ENCODE peak calls at places on chromosomes 4 and X, in ten cellular contexts. G is cardiac fibroblast; H is hepatocyte; E is GM12864; Y is neuronal stem cell; X is endodermal cell; J is Caco-2; P is CD4-positive, alpha-beta memory T cell; K is fibroblast of lung; V is fibroblast of pulmonary artery. Z is an unnamed sample.

GRCh38 chrX:56728321-56728720 is 722 bp upstream of the NBDY start:
- DNase-seq in J (no peak), E (no peak), V (peak; percentile 22), Y (no peak), H (no peak), G (peak; percentile 22), P (no peak), X (no peak), K (peak; percentile 9), Z (no peak)

GRCh38 chr4:99008051-99008450 is 12.5 kb downstream of the METAP1 start:
- DNase-seq in P (no peak), V (no peak), H (no peak), E (no peak), K (no peak), J (no peak), X (no peak), Y (no peak), G (no peak), Z (no peak)

GRCh38 chr4:143437476-143437875 is 76.0 kb upstream of the SMARCA5 start:
- DNase-seq in X (no peak), K (no peak), Y (no peak), E (no peak), J (no peak), P (no peak), V (no peak), H (no peak), G (no peak), Z (no peak)

GRCh38 chr4:52665592-52665991 is 6.5 kb upstream of the USP46 start:
- DNase-seq in H (no peak), X (no peak), G (peak; percentile 20), Y (no peak), V (peak; percentile 31), J (no peak), P (peak; percentile 28), K (peak; percentile 3), E (no peak), Z (no peak)

GRCh38 chr4:10460313-10461047 is 3.3 kb upstream of the ZNF518B start:
- DNase-seq in Y (no peak), J (no peak), E (no peak), G (no peak), X (no peak), P (no peak), K (no peak), V (no peak), H (no peak), Z (no peak)

GRCh38 chr4:86416081-86416480 is 56.2 kb upstream of the MAPK10 start:
- DNase-seq in Y (no peak), K (no peak), V (no peak), X (no peak), G (no peak), J (no peak), P (no peak), H (no peak), E (no peak), Z (no peak)

GRCh38 chrX:13463608-13464007 is 105.8 kb upstream of the EGFL6 start:
- DNase-seq in X (no peak), G (peak; percentile 85), J (peak; percentile 47), E (no peak), P (no peak), V (peak; percentile 90), Y (no peak), K (peak; percentile 93), H (peak; percentile 79), Z (peak; percentile 8)

GRCh38 chr4:94545296-94545695 is 93.6 kb downstream of the PDLIM5 start:
- DNase-seq in J (no peak), Y (no peak), G (peak; percentile 61), H (no peak), X (no peak), E (no peak), V (peak; percentile 83), P (no peak), K (peak; percentile 84), Z (no peak)

GRCh38 chr4:80266267-80266901 is at the start of gene FGF5:
- DNase-seq in X (peak; percentile 83), G (peak; percentile 85), V (peak; percentile 89), E (no peak), J (no peak), H (peak; percentile 71), K (peak; percentile 94), P (no peak), Y (peak; percentile 38), Z (peak; percentile 62)

GRCh38 chrX:139882299-139882698 is 50.6 kb downstream of the ATP11C start:
- DNase-seq in X (no peak), P (no peak), E (no peak), K (peak; percentile 20), J (no peak), Y (no peak), H (no peak), V (peak; percentile 29), G (peak; percentile 40), Z (no peak)

GRCh38 chr4:8759987-8760386 is 111.7 kb downstream of the HMX1 start:
- DNase-seq in G (no peak), J (no peak), Y (no peak), H (no peak), E (no peak), X (peak; percentile 34), V (no peak), P (no peak), K (no peak), Z (no peak)

GRCh38 chr4:182089326-182089725 is 153.9 kb upstream of the TENM3 start:
- DNase-seq in Y (no peak), J (no peak), G (no peak), P (no peak), K (no peak), E (no peak), X (peak; percentile 71), V (no peak), H (no peak), Z (no peak)

GRCh38 chrX:100649550-100650356 is 5.8 kb downstream of the SRPX2 start:
- DNase-seq in J (peak; percentile 92), E (no peak), Y (no peak), P (no peak), V (peak; percentile 95), H (peak; percentile 81), X (peak; percentile 58), G (peak; percentile 95), K (peak; percentile 91), Z (no peak)

GRCh38 chrX:100647739-100648138 is 3.7 kb downstream of the SRPX2 start:
- DNase-seq in V (peak; percentile 21), Y (no peak), K (peak; percentile 30), E (no peak), P (no peak), J (no peak), X (no peak), H (no peak), G (peak; percentile 36), Z (no peak)

GRCh38 chrX:100647095-100647494 is 3.1 kb downstream of the SRPX2 start:
- DNase-seq in P (no peak), J (no peak), G (peak; percentile 82), K (peak; percentile 51), Y (no peak), H (peak; percentile 18), V (peak; percentile 59), E (no peak), X (no peak), Z (no peak)

GRCh38 chrX:100650841-100651240 is 6.8 kb downstream of the SRPX2 start:
- DNase-seq in P (no peak), E (no peak), G (no peak), V (no peak), K (no peak), H (no peak), X (no peak), Y (no peak), J (no peak), Z (no peak)

DNA sequence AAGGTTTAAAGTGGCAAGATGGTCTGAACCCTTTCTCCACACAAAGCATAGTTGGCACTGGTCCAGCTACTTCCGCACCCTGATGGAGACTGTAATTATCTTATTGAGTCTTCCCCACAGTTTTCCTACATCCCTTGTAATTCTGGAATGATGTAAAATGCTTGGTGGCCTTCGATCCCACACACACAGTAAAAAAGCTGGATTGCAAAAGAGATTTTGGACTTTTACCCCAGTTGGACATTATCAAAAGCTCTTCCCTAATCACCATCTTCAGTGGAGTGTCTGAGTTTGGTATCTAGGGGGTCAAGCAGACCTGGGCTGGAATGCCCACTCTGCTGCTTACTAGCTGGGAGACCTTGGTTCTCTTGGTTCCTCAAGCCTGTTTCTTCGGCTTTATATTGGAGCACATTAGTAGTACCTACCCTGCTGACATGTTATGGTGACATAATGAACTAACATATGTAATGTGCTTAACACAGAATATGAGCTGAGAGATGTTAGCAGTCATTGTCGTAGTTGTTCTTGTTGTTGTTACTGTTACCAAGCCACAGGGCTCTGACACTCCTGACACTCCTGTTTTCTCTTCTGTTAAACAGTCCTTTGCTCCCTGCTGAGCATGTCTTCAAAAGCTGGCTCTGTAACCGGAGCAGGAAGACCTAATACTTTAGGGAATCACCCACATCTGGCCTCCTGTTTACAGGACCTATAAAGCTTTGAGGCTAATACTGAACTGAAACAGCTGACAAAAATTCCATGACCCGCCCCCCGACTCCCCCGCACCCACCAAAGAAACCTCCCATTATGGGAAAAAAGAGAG is 4.8 kb downstream of the SRPX2 start:
- DNase-seq in Y (no peak), H (peak; percentile 47), G (peak; percentile 79), X (peak; percentile 55), P (no peak), E (no peak), K (peak; percentile 74), V (peak; percentile 83), J (peak; percentile 39), Z (no peak)
- H3K4me3 ChIP-seq in Y (no peak overlapping the region), H (no peak overlapping the region), G (peak overlapping the region; percentile 21), X (no peak overlapping the region), P (no peak overlapping the region), E (no peak overlapping the region), K (peak overlapping the region; percentile 22), V (peak overlapping the region; percentile 15), J (no peak overlapping the region), Z (no peak overlapping the region)

GRCh38 chr4:40627540-40627939 is 2.1 kb downstream of the RBM47 start:
- DNase-seq in H (no peak), E (no peak), X (no peak), G (no peak), J (no peak), V (no peak), P (no peak), K (no peak), Y (no peak), Z (no peak)
- H3K4me3 ChIP-seq in H (peak overlapping the region; percentile 58), E (peak overlapping the region; percentile 97), X (peak overlapping the region; percentile 91), G (no peak overlapping the region), J (no peak overlapping the region), V (no peak overlapping the region), P (no peak overlapping the region), K (no peak overlapping the region), Y (no peak overlapping the region), Z (peak overlapping the region; percentile 93)

DNA sequence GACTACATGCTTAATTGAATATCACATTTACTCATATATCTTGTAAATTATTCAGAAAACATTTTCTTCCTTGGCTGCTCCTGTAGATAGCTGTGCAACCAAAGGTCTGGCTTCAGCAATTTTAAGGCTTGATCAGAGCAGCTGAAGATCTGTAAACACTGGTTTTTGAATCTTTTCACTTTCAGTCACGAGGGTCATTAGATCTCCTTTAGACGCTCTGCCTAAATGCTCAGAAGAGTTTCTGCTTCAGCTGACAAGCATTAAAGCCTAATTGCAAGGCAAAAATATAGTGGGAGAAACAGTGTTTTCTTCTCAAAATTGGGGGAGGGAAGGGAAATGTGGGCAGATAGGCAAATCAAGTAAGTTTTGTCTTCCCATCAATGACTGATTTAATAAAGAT is 25.7 kb downstream of the TRPC5 start:
- DNase-seq in H (no peak), X (no peak), V (no peak), G (no peak), K (no peak), J (no peak), Y (no peak), E (no peak), P (no peak), Z (no peak)
- H3K4me3 ChIP-seq in H (no peak overlapping the region), X (no peak overlapping the region), V (no peak overlapping the region), G (no peak overlapping the region), K (no peak overlapping the region), J (no peak overlapping the region), Y (no peak overlapping the region), E (no peak overlapping the region), P (no peak overlapping the region), Z (no peak overlapping the region)

GRCh38 chr4:169618986-169619385 is 1.4 kb upstream of the CLCN3 start:
- DNase-seq in E (no peak), H (no peak), V (no peak), P (no peak), X (no peak), Y (no peak), J (no peak), G (no peak), K (no peak), Z (no peak)
- H3K4me3 ChIP-seq in E (peak overlapping the region; percentile 73), H (peak overlapping the region; percentile 48), V (no peak overlapping the region), P (no peak overlapping the region), X (peak overlapping the region; percentile 98), Y (no peak overlapping the region), J (peak overlapping the region; percentile 62), G (peak overlapping the region; percentile 88), K (peak overlapping the region; percentile 98), Z (peak overlapping the region; percentile 71)